ENCODE peak calls at places on chromosomes 7 and 10, in four cellular contexts. W, F, B and G are unnamed samples.
A peak's percentile ranks its signal among the peaks of the same experiment; 100 is the strongest.

GRCh38 chr7:21869785-21870402 is 75.8 kb downstream of the CDCA7L start:
- DNase-seq in B (peak; percentile 14), W (peak; percentile 37), F (peak; percentile 25), G (peak; percentile 28)

GRCh38 chr10:124898493-124898892 is 43.4 kb upstream of the ZRANB1 start:
- DNase-seq in F (no peak), W (no peak), B (no peak), G (no peak)

GRCh38 chr10:31745612-31746376 is 182.8 kb downstream of the ARHGAP12 start:
- DNase-seq in B (peak; percentile 41), F (peak; percentile 93), W (peak; percentile 97), G (peak; percentile 91)

GRCh38 chr7:119271147-119271779 is 1001.7 kb upstream of the KCND2 start:
- DNase-seq in W (no peak), B (no peak), F (no peak), G (no peak)

GRCh38 chr10:1548596-1548995 is 188.7 kb downstream of the ADARB2 start:
- DNase-seq in B (no peak), W (no peak), F (no peak), G (no peak)

GRCh38 chr7:117219485-117219884 is 103.4 kb downstream of the WNT2 start:
- DNase-seq in B (no peak), W (peak; percentile 41), F (peak; percentile 27), G (no peak)

GRCh38 chr7:21497072-21497471 is 45.8 kb upstream of the DNAH11 start:
- DNase-seq in B (no peak), F (no peak), W (peak; percentile 7), G (no peak)

GRCh38 chr7:491292-491957 is 28.2 kb downstream of the PDGFA start:
- DNase-seq in F (no peak), W (no peak), B (no peak), G (no peak)

GRCh38 chr10:103053659-103054581 is 135.8 kb downstream of the CNNM2 start:
- DNase-seq in B (peak; percentile 85), F (peak; percentile 75), W (peak; percentile 88), G (peak; percentile 41)

GRCh38 chr10:83459124-83459523 is 680.2 kb upstream of the GHITM start:
- DNase-seq in B (no peak), F (no peak), W (no peak), G (no peak)

GRCh38 chr10:8444630-8445029 is 390.1 kb downstream of the GATA3 start:
- DNase-seq in B (no peak), F (peak; percentile 3), W (no peak), G (peak; percentile 11)

GRCh38 chr7:157158400-157158799 is 19.7 kb downstream of the UBE3C start:
- DNase-seq in F (peak; percentile 42), B (no peak), W (no peak), G (no peak)

GRCh38 chr7:96709381-96710228 is at the start of gene SEM1:
- DNase-seq in B (peak; percentile 88), F (peak; percentile 82), W (peak; percentile 84), G (peak; percentile 81)

GRCh38 chr7:38154274-38154673 is 23.8 kb upstream of the STARD3NL start:
- DNase-seq in B (no peak), F (no peak), W (no peak), G (no peak)

GRCh38 chr10:125227546-125227945 is 67.2 kb upstream of the CTBP2 start:
- DNase-seq in B (no peak), W (no peak), F (no peak), G (no peak)

DNA sequence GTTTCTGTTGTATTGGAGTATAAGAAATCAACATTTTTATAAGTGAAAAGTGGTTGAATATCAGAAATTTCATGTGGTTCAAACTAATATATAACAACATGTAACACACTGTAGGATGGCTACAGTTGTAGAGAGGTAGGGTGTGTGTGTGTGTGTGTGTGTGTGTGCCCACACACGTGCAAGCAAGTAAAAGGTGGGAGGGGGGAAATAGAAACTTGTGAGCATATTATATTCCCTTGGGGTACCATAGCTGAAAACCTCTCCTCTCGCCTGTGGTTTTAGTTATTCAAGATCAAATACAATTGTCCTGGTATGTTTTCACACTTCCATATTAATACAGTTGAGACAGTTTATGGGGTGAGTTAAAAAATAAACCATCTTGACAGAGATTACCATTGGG is 26.2 kb downstream of the SMNDC1 start:
- DNase-seq in W (no peak), F (no peak), B (no peak), G (no peak)
- H3K27ac ChIP-seq in W (no peak overlapping the region), F (no peak overlapping the region), B (no peak overlapping the region), G (no peak overlapping the region)

GRCh38 chr7:5694221-5694754 is 87.2 kb downstream of the RNF216 start:
- DNase-seq in W (peak; percentile 97), B (no peak), F (peak; percentile 96), G (peak; percentile 23)
- H3K4me3 ChIP-seq in W (no peak overlapping the region), B (no peak overlapping the region), F (peak overlapping the region; percentile 51), G (peak overlapping the region; percentile 62)

DNA sequence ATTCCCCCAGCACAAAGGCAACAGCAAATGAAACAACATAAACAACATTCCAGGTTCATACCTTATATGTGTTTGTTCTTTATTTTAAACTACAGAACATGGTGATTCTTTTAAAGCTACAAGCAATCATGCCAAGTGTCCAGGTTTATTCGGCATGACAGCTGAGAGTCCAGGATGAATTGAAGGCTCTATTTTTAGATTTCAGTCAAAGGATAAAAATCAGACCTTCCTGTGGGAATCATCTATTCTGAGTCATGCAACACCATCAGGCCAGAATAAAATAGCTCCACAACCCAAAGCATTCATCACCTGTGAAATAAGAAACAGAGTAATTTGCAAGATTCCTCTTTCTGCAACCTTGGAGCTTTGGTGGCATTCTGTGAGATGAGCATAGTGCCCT is 292.5 kb upstream of the MYO3A start:
- DNase-seq in F (no peak), W (no peak), B (no peak), G (no peak)
- H3K27ac ChIP-seq in F (no peak overlapping the region), W (no peak overlapping the region), B (no peak overlapping the region), G (no peak overlapping the region)

DNA sequence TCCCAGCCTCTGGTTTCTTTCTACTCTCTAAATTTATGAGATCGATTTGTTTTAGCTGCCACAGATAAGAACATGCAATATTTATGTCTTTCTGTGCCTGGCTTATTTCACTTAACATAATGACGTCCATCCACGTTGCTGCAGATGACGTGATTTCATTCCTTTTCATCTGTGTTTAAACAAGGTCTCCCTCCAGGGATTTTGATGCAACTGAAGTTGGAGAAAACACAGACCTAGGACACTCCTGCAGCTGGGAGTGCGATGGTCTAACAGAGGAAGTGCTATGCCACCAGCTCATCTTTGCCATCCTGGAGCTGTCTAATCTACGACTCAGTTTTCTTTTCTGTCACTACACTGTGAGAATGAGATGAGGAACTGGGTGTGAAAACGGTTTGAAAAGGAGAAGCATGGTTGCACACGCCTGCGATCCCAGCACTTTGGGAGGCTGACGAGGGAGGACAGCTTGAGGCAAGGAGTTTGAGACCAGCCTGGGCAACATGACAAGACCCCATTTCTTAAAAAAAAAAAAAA is 1.5 kb upstream of the KCTD7 start:
- DNase-seq in B (no peak), W (peak; percentile 89), F (no peak), G (no peak)
- H3K4me3 ChIP-seq in B (peak overlapping the region; percentile 98), W (no peak overlapping the region), F (no peak overlapping the region), G (no peak overlapping the region)

GRCh38 chr10:132570771-132571564 is 33.4 kb downstream of the INPP5A start:
- DNase-seq in B (no peak), F (no peak), W (no peak), G (no peak)
- H3K27ac ChIP-seq in B (peak overlapping the region; percentile 25), F (no peak overlapping the region), W (no peak overlapping the region), G (peak overlapping the region; percentile 92)

DNA sequence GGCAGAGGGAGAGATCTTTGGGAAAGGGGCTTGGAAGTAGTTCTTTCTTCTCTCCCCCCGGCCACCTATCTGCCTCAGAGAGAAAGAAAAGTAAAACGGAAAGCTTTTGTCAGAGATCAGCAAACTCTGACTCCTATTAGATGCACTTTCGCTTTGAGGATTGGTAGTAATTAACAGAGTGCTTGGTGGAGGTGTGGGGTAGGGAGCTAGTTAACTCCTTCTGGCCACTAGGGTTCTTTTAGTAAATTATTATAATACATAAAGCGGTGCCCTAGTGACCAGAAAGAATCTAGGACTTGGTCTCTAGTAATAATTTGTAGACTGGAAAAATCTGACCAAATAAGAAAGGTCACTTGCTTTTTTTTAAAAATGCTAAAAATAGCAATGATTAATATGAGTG is 54.6 kb downstream of the CPVL start:
- DNase-seq in W (no peak), B (no peak), F (no peak), G (no peak)
- H3K4me3 ChIP-seq in W (peak overlapping the region; percentile 49), B (no peak overlapping the region), F (peak overlapping the region; percentile 31), G (no peak overlapping the region)

GRCh38 chr7:134941947-134942346 is 44.4 kb upstream of the AGBL3 start:
- DNase-seq in B (no peak), F (no peak), W (no peak), G (no peak)

GRCh38 chr7:134942690-134943466 is 43.4 kb upstream of the AGBL3 start:
- DNase-seq in W (no peak), F (no peak), B (no peak), G (no peak)

GRCh38 chr7:134941185-134941900 is 45.0 kb upstream of the AGBL3 start:
- DNase-seq in F (peak; percentile 91), W (peak; percentile 92), B (peak; percentile 38), G (peak; percentile 29)

GRCh38 chr7:134939136-134939535 is 47.2 kb upstream of the AGBL3 start:
- DNase-seq in F (no peak), W (no peak), B (no peak), G (no peak)

GRCh38 chr7:134940711-134941110 is 45.6 kb upstream of the AGBL3 start:
- DNase-seq in F (no peak), W (no peak), B (no peak), G (no peak)
- H3K27ac ChIP-seq in F (peak overlapping the region; percentile 72), W (no peak overlapping the region), B (no peak overlapping the region), G (no peak overlapping the region)

GRCh38 chr7:69656890-69657289 is 58.6 kb downstream of the AUTS2 start:
- DNase-seq in F (peak; percentile 40), B (no peak), W (no peak), G (no peak)
- H3K4me3 ChIP-seq in F (no peak overlapping the region), B (no peak overlapping the region), W (no peak overlapping the region), G (no peak overlapping the region)